ENCODE peak calls at places on chromosomes 11 and 22, in four cellular contexts. F, S, V and O are unnamed samples.

GRCh38 chr11:128313931-128314330 is 273.4 kb downstream of the ETS1 start:
- DNase-seq in F (no peak), S (no peak), V (no peak), O (no peak)

GRCh38 chr11:88410636-88411035 is 73.1 kb upstream of the CTSC start:
- DNase-seq in V (no peak), F (no peak), S (peak), O (no peak)

GRCh38 chr11:71154406-71154805 is 98.0 kb downstream of the SHANK2 start:
- DNase-seq in S (no peak), F (no peak), V (no peak), O (no peak)

GRCh38 chr11:63146586-63146985 is 2.6 kb upstream of the SLC22A24 start:
- DNase-seq in S (no peak), V (no peak), F (peak), O (no peak)

GRCh38 chr22:37823134-37823985 is at the start of gene GALR3:
- DNase-seq in S (no peak), F (no peak), V (no peak), O (no peak)

GRCh38 chr11:94876645-94877445 is 96.5 kb downstream of the CWC15 start:
- DNase-seq in V (peak), S (peak), F (peak), O (peak)

GRCh38 chr22:24424001-24424900 is 3.1 kb upstream of the ADORA2A start:
- DNase-seq in V (peak), S (no peak), F (no peak), O (no peak)

GRCh38 chr22:44691796-44692661 is 10.0 kb upstream of the PRR5 start:
- DNase-seq in V (no peak), S (peak), F (no peak), O (no peak)

GRCh38 chr11:133388975-133389568 is 143.2 kb downstream of the OPCML start:
- DNase-seq in F (no peak), V (no peak), S (no peak), O (no peak)

GRCh38 chr22:24033731-24034130 is 22.6 kb downstream of the CABIN1 start:
- DNase-seq in V (no peak), F (no peak), S (no peak), O (no peak)

GRCh38 chr11:44334356-44335004 is 24.5 kb upstream of the ALX4 start:
- DNase-seq in S (no peak), V (no peak), F (no peak), O (no peak)

GRCh38 chr22:49322861-49323622 is 504.6 kb downstream of the BRD1 start:
- DNase-seq in V (no peak), S (no peak), F (no peak), O (no peak)

GRCh38 chr11:130388607-130389205 is 39.7 kb downstream of the ADAMTS8 start:
- DNase-seq in F (no peak), S (no peak), V (no peak), O (no peak)

GRCh38 chr11:48103621-48104561 is 112.7 kb upstream of the OR4B1 start:
- DNase-seq in V (no peak), F (no peak), S (no peak), O (no peak)

GRCh38 chr11:125504580-125504979 is 8.5 kb upstream of the FEZ1 start:
- DNase-seq in S (no peak), F (no peak), V (no peak), O (no peak)

GRCh38 chr11:921921-922678 is 3.6 kb upstream of the AP2A2 start:
- DNase-seq in F (no peak), S (peak), V (no peak), O (no peak)

GRCh38 chr11:41119484-41119883 is 340.0 kb downstream of the LRRC4C start:
- DNase-seq in F (no peak), V (no peak), S (no peak), O (no peak)

GRCh38 chr22:43094085-43094484 is 4.9 kb upstream of the TTLL1 start:
- DNase-seq in S (peak), F (no peak), V (no peak), O (no peak)

GRCh38 chr22:38732251-38732815 is 23.5 kb downstream of the SUN2 start:
- DNase-seq in V (no peak), S (no peak), F (no peak), O (no peak)

GRCh38 chr22:29815580-29815979 is 22.5 kb downstream of the ASCC2 start:
- DNase-seq in S (no peak), F (no peak), V (no peak), O (no peak)

GRCh38 chr11:20154381-20154780 is 5.9 kb downstream of the DBX1 start:
- DNase-seq in S (peak), V (no peak), F (peak), O (no peak)

GRCh38 chr22:42222140-42222539 is 48.3 kb downstream of the TCF20 start:
- DNase-seq in S (no peak), V (no peak), F (no peak), O (no peak)

GRCh38 chr11:119937412-119937811 is 200.5 kb downstream of the TRIM29 start:
- DNase-seq in F (no peak), V (no peak), S (no peak), O (no peak)

GRCh38 chr11:94196363-94196762 is 67.7 kb downstream of the PANX1 start:
- DNase-seq in S (no peak), F (peak), V (no peak), O (no peak)

GRCh38 chr11:62505112-62505783 is 41.4 kb downstream of the AHNAK start:
- DNase-seq in S (no peak), V (no peak), F (no peak), O (no peak)

GRCh38 chr11:34825670-34826383 is 90.4 kb downstream of the APIP start:
- DNase-seq in V (no peak), F (no peak), S (peak), O (no peak)

GRCh38 chr11:65488273-65489058 is 10.4 kb upstream of the MALAT1 start:
- DNase-seq in F (peak), S (peak), V (no peak), O (no peak)

GRCh38 chr11:48078661-48079060 is 98.3 kb downstream of the PTPRJ start:
- DNase-seq in S (no peak), F (no peak), V (no peak), O (no peak)